ENCODE peak calls at places on chromosomes 12 and 14, in eight cellular contexts. V is CD8-positive, alpha-beta T cell; O is stimulated activated CD4-positive, alpha-beta T cell treated with anti-CD3 and anti-CD28 coated beads, Interleukin-4, amount 100 ng/mL, for 48 hours; P is fibroblast of lung; T is activated T-helper 1 cell treated with anti-CD3 and anti-CD28 coated beads, Interleukin-2, amount 50 U/mL, for 16 hours; Z is type B pancreatic cell; I is NCI-H1092; L is WTC11. C is an unnamed sample.
A peak's percentile ranks its signal among the peaks of the same experiment; 100 is the strongest.

GRCh38 chr14:73741876-73742519 is 27.8 kb upstream of the PNMA1 start:
- DNase-seq in L (no peak), V (no peak), P (no peak), O (no peak), Z (no peak), T (no peak), I (no peak), C (no peak)

GRCh38 chr12:38384816-38385491 is 68.4 kb downstream of the ALG10B start:
- DNase-seq in P (no peak), L (peak; percentile 47), V (no peak), T (no peak), Z (no peak), I (no peak), O (no peak), C (no peak)

GRCh38 chr14:54420478-54421116 is 20.6 kb downstream of the CNIH1 start:
- DNase-seq in T (no peak), Z (no peak), I (no peak), V (no peak), P (peak; percentile 63), O (no peak), L (peak; percentile 59), C (peak; percentile 20)

GRCh38 chr14:69989622-69990021 is 110.4 kb downstream of the SMOC1 start:
- DNase-seq in T (no peak), Z (no peak), I (no peak), O (no peak), L (no peak), V (no peak), P (no peak), C (no peak)

GRCh38 chr14:31124197-31124596 is 83.4 kb downstream of the HECTD1 start:
- DNase-seq in P (no peak), Z (no peak), T (no peak), I (no peak), V (no peak), O (no peak), L (no peak), C (no peak)

GRCh38 chr14:53378142-53378541 is 225.0 kb upstream of the DDHD1 start:
- DNase-seq in O (no peak), L (no peak), T (no peak), V (no peak), Z (no peak), I (no peak), P (no peak), C (no peak)

GRCh38 chr14:76666746-76667145 is 94.5 kb upstream of the VASH1 start:
- DNase-seq in Z (peak; percentile 15), L (no peak), I (no peak), P (no peak), V (no peak), O (no peak), T (no peak), C (no peak)

GRCh38 chr12:47885012-47885501 is 19.7 kb downstream of the VDR start:
- DNase-seq in T (no peak), P (no peak), O (peak; percentile 84), L (no peak), V (no peak), Z (no peak), I (no peak), C (no peak)

GRCh38 chr12:102093319-102093718 is 26.6 kb downstream of the NUP37 start:
- DNase-seq in I (no peak), P (peak; percentile 63), O (no peak), V (no peak), Z (no peak), L (no peak), T (no peak), C (no peak)

GRCh38 chr14:104383931-104384775 is 195.4 kb upstream of the C14orf180 start:
- DNase-seq in O (no peak), P (no peak), T (no peak), V (no peak), Z (no peak), I (peak; percentile 79), L (no peak), C (no peak)

GRCh38 chr12:89893972-89894706 is 185.5 kb upstream of the ATP2B1 start:
- DNase-seq in T (no peak), V (no peak), L (no peak), Z (no peak), P (peak; percentile 57), I (no peak), O (no peak), C (no peak)

GRCh38 chr14:89625988-89626806 is 209.2 kb upstream of the FOXN3 start:
- DNase-seq in P (no peak), T (no peak), L (no peak), V (no peak), O (no peak), I (no peak), Z (no peak), C (no peak)

GRCh38 chr12:1531160-1531653 is 63.2 kb downstream of the FBXL14 start:
- DNase-seq in Z (no peak), O (no peak), V (no peak), I (no peak), T (no peak), P (no peak), L (no peak), C (no peak)

GRCh38 chr14:60721331-60722162 is 2.6 kb downstream of the SIX4 start:
- DNase-seq in T (no peak), O (no peak), L (peak; percentile 83), P (peak; percentile 80), Z (peak; percentile 77), I (peak; percentile 12), V (peak; percentile 38), C (peak; percentile 54)

GRCh38 chr12:111446631-111447570 is 41.2 kb downstream of the SH2B3 start:
- DNase-seq in V (no peak), L (no peak), T (no peak), Z (peak; percentile 48), P (no peak), I (no peak), O (no peak), C (no peak)

GRCh38 chr12:86265329-86265695 is 9.1 kb upstream of the MGAT4C start:
- DNase-seq in L (no peak), V (no peak), T (no peak), I (no peak), Z (no peak), P (no peak), O (no peak), C (no peak)

GRCh38 chr14:72651715-72652114 is 242.2 kb downstream of the DPF3 start:
- DNase-seq in V (no peak), L (no peak), O (no peak), P (no peak), Z (no peak), I (no peak), T (no peak), C (no peak)

GRCh38 chr14:101593411-101594181 is 32.3 kb downstream of the DIO3 start:
- DNase-seq in V (no peak), I (no peak), L (no peak), P (no peak), Z (no peak), T (no peak), O (no peak), C (no peak)

GRCh38 chr14:98952595-98953325 is 319.2 kb downstream of the BCL11B start:
- DNase-seq in L (no peak), O (peak; percentile 11), Z (peak; percentile 24), I (no peak), V (no peak), P (peak; percentile 84), T (no peak), C (peak; percentile 13)

GRCh38 chr12:19196959-19197630 is 67.6 kb downstream of the PLEKHA5 start:
- DNase-seq in V (no peak), P (peak; percentile 38), Z (no peak), O (no peak), L (no peak), I (peak; percentile 26), T (no peak), C (no peak)

GRCh38 chr12:91172051-91172450 is 10.6 kb downstream of the DCN start:
- DNase-seq in V (no peak), L (no peak), P (peak; percentile 57), I (no peak), O (no peak), Z (no peak), T (no peak), C (no peak)

C was measured in skeletal muscle cell.